ENCODE peak calls at places on chromosomes 11 and 22, in nine cellular contexts. One of them, this sample, is unnamed.

GRCh38 chr11:110003426-110003825 is 89.8 kb upstream of the ZC3H12C start:
- DNase-seq in GM06990: no peak
- DNase-seq in right cardiac atrium: no peak
- DNase-seq in RWPE1: no peak
- DNase-seq in Peyer's patch: no peak
- DNase-seq in NCI-H2081 treated with DMSO at 0.1 percent for 48 hours: no peak
- DNase-seq in stimulated activated CD8-positive, alpha-beta memory T cell treated with anti-CD3 and anti-CD28 coated beads, Interleukin-15, amount 100 ng/mL, for 1 hour: no peak
- DNase-seq in spleen: no peak
- DNase-seq in nucleus accumbens: no peak
- DNase-seq in this sample: no peak

GRCh38 chr11:12682288-12682687 is 8.1 kb downstream of the TEAD1 start:
- DNase-seq in GM06990: no peak
- DNase-seq in right cardiac atrium: no peak
- DNase-seq in RWPE1: no peak
- DNase-seq in Peyer's patch: no peak
- DNase-seq in NCI-H2081 treated with DMSO at 0.1 percent for 48 hours: no peak
- DNase-seq in stimulated activated CD8-positive, alpha-beta memory T cell treated with anti-CD3 and anti-CD28 coated beads, Interleukin-15, amount 100 ng/mL, for 1 hour: no peak
- DNase-seq in spleen: no peak
- DNase-seq in nucleus accumbens: no peak
- DNase-seq in this sample: no peak

GRCh38 chr22:49046546-49047305 is 780.9 kb downstream of the BRD1 start:
- DNase-seq in GM06990: no peak
- DNase-seq in right cardiac atrium: peak
- DNase-seq in RWPE1: no peak
- DNase-seq in Peyer's patch: no peak
- DNase-seq in NCI-H2081 treated with DMSO at 0.1 percent for 48 hours: no peak
- DNase-seq in stimulated activated CD8-positive, alpha-beta memory T cell treated with anti-CD3 and anti-CD28 coated beads, Interleukin-15, amount 100 ng/mL, for 1 hour: no peak
- DNase-seq in spleen: no peak
- DNase-seq in nucleus accumbens: no peak
- DNase-seq in this sample: peak

GRCh38 chr11:130145975-130146776 is 13.4 kb upstream of the ST14 start:
- DNase-seq in GM06990: no peak
- DNase-seq in right cardiac atrium: no peak
- DNase-seq in RWPE1: peak
- DNase-seq in Peyer's patch: peak
- DNase-seq in NCI-H2081 treated with DMSO at 0.1 percent for 48 hours: no peak
- DNase-seq in stimulated activated CD8-positive, alpha-beta memory T cell treated with anti-CD3 and anti-CD28 coated beads, Interleukin-15, amount 100 ng/mL, for 1 hour: no peak
- DNase-seq in spleen: no peak
- DNase-seq in nucleus accumbens: no peak
- DNase-seq in this sample: no peak

GRCh38 chr11:45475135-45475534 is 189.0 kb upstream of the SYT13 start:
- DNase-seq in GM06990: no peak
- DNase-seq in right cardiac atrium: no peak
- DNase-seq in RWPE1: no peak
- DNase-seq in Peyer's patch: peak
- DNase-seq in NCI-H2081 treated with DMSO at 0.1 percent for 48 hours: no peak
- DNase-seq in stimulated activated CD8-positive, alpha-beta memory T cell treated with anti-CD3 and anti-CD28 coated beads, Interleukin-15, amount 100 ng/mL, for 1 hour: no peak
- DNase-seq in spleen: no peak
- DNase-seq in nucleus accumbens: no peak
- DNase-seq in this sample: no peak

GRCh38 chr11:94585375-94585774 is 18.2 kb downstream of the PIWIL4 start:
- DNase-seq in GM06990: no peak
- DNase-seq in right cardiac atrium: no peak
- DNase-seq in RWPE1: no peak
- DNase-seq in Peyer's patch: no peak
- DNase-seq in NCI-H2081 treated with DMSO at 0.1 percent for 48 hours: no peak
- DNase-seq in stimulated activated CD8-positive, alpha-beta memory T cell treated with anti-CD3 and anti-CD28 coated beads, Interleukin-15, amount 100 ng/mL, for 1 hour: no peak
- DNase-seq in spleen: no peak
- DNase-seq in nucleus accumbens: no peak
- DNase-seq in this sample: no peak

GRCh38 chr11:129190087-129190486 is 2.0 kb downstream of the ARHGAP32 start:
- DNase-seq in GM06990: no peak
- DNase-seq in right cardiac atrium: no peak
- DNase-seq in RWPE1: no peak
- DNase-seq in Peyer's patch: no peak
- DNase-seq in NCI-H2081 treated with DMSO at 0.1 percent for 48 hours: peak
- DNase-seq in stimulated activated CD8-positive, alpha-beta memory T cell treated with anti-CD3 and anti-CD28 coated beads, Interleukin-15, amount 100 ng/mL, for 1 hour: no peak
- DNase-seq in spleen: no peak
- DNase-seq in nucleus accumbens: no peak
- DNase-seq in this sample: no peak

GRCh38 chr11:59182457-59183151 is 10.7 kb downstream of the DTX4 start:
- DNase-seq in GM06990: no peak
- DNase-seq in right cardiac atrium: no peak
- DNase-seq in RWPE1: no peak
- DNase-seq in Peyer's patch: peak
- DNase-seq in NCI-H2081 treated with DMSO at 0.1 percent for 48 hours: no peak
- DNase-seq in stimulated activated CD8-positive, alpha-beta memory T cell treated with anti-CD3 and anti-CD28 coated beads, Interleukin-15, amount 100 ng/mL, for 1 hour: no peak
- DNase-seq in spleen: no peak
- DNase-seq in nucleus accumbens: no peak
- DNase-seq in this sample: peak

GRCh38 chr11:129249923-129250322 is 57.8 kb upstream of the ARHGAP32 start:
- DNase-seq in GM06990: no peak
- DNase-seq in right cardiac atrium: no peak
- DNase-seq in RWPE1: no peak
- DNase-seq in Peyer's patch: no peak
- DNase-seq in NCI-H2081 treated with DMSO at 0.1 percent for 48 hours: no peak
- DNase-seq in stimulated activated CD8-positive, alpha-beta memory T cell treated with anti-CD3 and anti-CD28 coated beads, Interleukin-15, amount 100 ng/mL, for 1 hour: no peak
- DNase-seq in spleen: no peak
- DNase-seq in nucleus accumbens: no peak
- DNase-seq in this sample: no peak

GRCh38 chr22:23243006-23243573 is 62.8 kb downstream of the BCR start:
- DNase-seq in GM06990: peak
- DNase-seq in right cardiac atrium: peak
- DNase-seq in RWPE1: no peak
- DNase-seq in Peyer's patch: no peak
- DNase-seq in NCI-H2081 treated with DMSO at 0.1 percent for 48 hours: no peak
- DNase-seq in stimulated activated CD8-positive, alpha-beta memory T cell treated with anti-CD3 and anti-CD28 coated beads, Interleukin-15, amount 100 ng/mL, for 1 hour: peak
- DNase-seq in spleen: no peak
- DNase-seq in nucleus accumbens: no peak
- DNase-seq in this sample: peak

GRCh38 chr11:8652140-8652539 is 30.3 kb downstream of the TRIM66 start:
- DNase-seq in GM06990: no peak
- DNase-seq in right cardiac atrium: no peak
- DNase-seq in RWPE1: peak
- DNase-seq in Peyer's patch: no peak
- DNase-seq in NCI-H2081 treated with DMSO at 0.1 percent for 48 hours: no peak
- DNase-seq in stimulated activated CD8-positive, alpha-beta memory T cell treated with anti-CD3 and anti-CD28 coated beads, Interleukin-15, amount 100 ng/mL, for 1 hour: no peak
- DNase-seq in spleen: no peak
- DNase-seq in nucleus accumbens: no peak
- DNase-seq in this sample: no peak

GRCh38 chr11:128886401-128887119 is 4.6 kb upstream of the KCNJ5 start:
- DNase-seq in GM06990: no peak
- DNase-seq in right cardiac atrium: no peak
- DNase-seq in RWPE1: peak
- DNase-seq in Peyer's patch: no peak
- DNase-seq in NCI-H2081 treated with DMSO at 0.1 percent for 48 hours: no peak
- DNase-seq in stimulated activated CD8-positive, alpha-beta memory T cell treated with anti-CD3 and anti-CD28 coated beads, Interleukin-15, amount 100 ng/mL, for 1 hour: no peak
- DNase-seq in spleen: no peak
- DNase-seq in nucleus accumbens: no peak
- DNase-seq in this sample: no peak

GRCh38 chr11:119207300-119207570 is 1.1 kb downstream of the CBL start:
- DNase-seq in GM06990: no peak
- DNase-seq in right cardiac atrium: no peak
- DNase-seq in RWPE1: no peak
- DNase-seq in Peyer's patch: no peak
- DNase-seq in NCI-H2081 treated with DMSO at 0.1 percent for 48 hours: no peak
- DNase-seq in stimulated activated CD8-positive, alpha-beta memory T cell treated with anti-CD3 and anti-CD28 coated beads, Interleukin-15, amount 100 ng/mL, for 1 hour: no peak
- DNase-seq in spleen: no peak
- DNase-seq in nucleus accumbens: no peak
- DNase-seq in this sample: peak

GRCh38 chr11:71131861-71132260 is 120.5 kb downstream of the SHANK2 start:
- DNase-seq in GM06990: no peak
- DNase-seq in right cardiac atrium: no peak
- DNase-seq in RWPE1: no peak
- DNase-seq in Peyer's patch: no peak
- DNase-seq in NCI-H2081 treated with DMSO at 0.1 percent for 48 hours: no peak
- DNase-seq in stimulated activated CD8-positive, alpha-beta memory T cell treated with anti-CD3 and anti-CD28 coated beads, Interleukin-15, amount 100 ng/mL, for 1 hour: no peak
- DNase-seq in spleen: peak
- DNase-seq in nucleus accumbens: no peak
- DNase-seq in this sample: no peak

GRCh38 chr11:35009191-35009940 is 92.9 kb downstream of the PDHX start:
- DNase-seq in GM06990: no peak
- DNase-seq in right cardiac atrium: no peak
- DNase-seq in RWPE1: peak
- DNase-seq in Peyer's patch: no peak
- DNase-seq in NCI-H2081 treated with DMSO at 0.1 percent for 48 hours: peak
- DNase-seq in stimulated activated CD8-positive, alpha-beta memory T cell treated with anti-CD3 and anti-CD28 coated beads, Interleukin-15, amount 100 ng/mL, for 1 hour: no peak
- DNase-seq in spleen: no peak
- DNase-seq in nucleus accumbens: no peak
- DNase-seq in this sample: no peak